ENCODE peak calls at places on chromosomes 2 and 18, in five cellular contexts. R, E, X, B and A are unnamed samples.
A peak's percentile ranks its signal among the peaks of the same experiment; 100 is the strongest.

GRCh38 chr2:228652366-228652765 is 470.9 kb upstream of the SPHKAP start:
- DNase-seq in R (no peak), E (no peak), X (no peak), B (no peak), A (no peak)

GRCh38 chr18:24802439-24802838 is 342.0 kb downstream of the HRH4 start:
- DNase-seq in R (no peak), E (no peak), X (no peak), B (no peak), A (no peak)

GRCh38 chr18:62566199-62566598 is 43.4 kb downstream of the ZCCHC2 start:
- DNase-seq in R (peak; percentile 42), E (no peak), X (peak; percentile 5), B (no peak), A (peak; percentile 27)

GRCh38 chr2:24643051-24643450 is 150.1 kb downstream of the PTRHD1 start:
- DNase-seq in R (no peak), E (no peak), X (no peak), B (no peak), A (no peak)

GRCh38 chr2:124250433-124250832 is 225.3 kb downstream of the CNTNAP5 start:
- DNase-seq in R (no peak), E (no peak), X (no peak), B (no peak), A (no peak)

GRCh38 chr2:108909275-108909823 is 79.7 kb downstream of the EDAR start:
- DNase-seq in R (no peak), E (no peak), X (no peak), B (no peak), A (no peak)

GRCh38 chr2:235468978-235469694 is 24.7 kb upstream of the AGAP1 start:
- DNase-seq in R (peak; percentile 76), E (no peak), X (no peak), B (no peak), A (no peak)

GRCh38 chr2:152028182-152028862 is 70.5 kb downstream of the CACNB4 start:
- DNase-seq in R (no peak), E (no peak), X (no peak), B (no peak), A (no peak)

GRCh38 chr18:45997689-45998088 is 30.6 kb upstream of the EPG5 start:
- DNase-seq in R (no peak), E (no peak), X (no peak), B (no peak), A (no peak)

GRCh38 chr2:179825494-179825893 is 35.9 kb downstream of the ZNF385B start:
- DNase-seq in R (peak; percentile 16), E (no peak), X (no peak), B (no peak), A (no peak)

GRCh38 chr2:16639431-16639830 is 26.2 kb downstream of the CYRIA start:
- DNase-seq in R (no peak), E (no peak), X (no peak), B (no peak), A (no peak)

GRCh38 chr2:94986392-94986963 is 39.0 kb upstream of the MAL start:
- DNase-seq in R (peak; percentile 71), E (peak; percentile 69), X (no peak), B (peak; percentile 2), A (peak; percentile 62)

GRCh38 chr2:74532222-74532621 is 2.5 kb downstream of the HTRA2 start:
- DNase-seq in R (peak; percentile 75), E (no peak), X (no peak), B (no peak), A (peak; percentile 68)

GRCh38 chr2:111049792-111050640 is 70.7 kb upstream of the BCL2L11 start:
- DNase-seq in R (no peak), E (no peak), X (no peak), B (peak; percentile 63), A (peak; percentile 83)

GRCh38 chr2:176999331-176999730 is 213.3 kb upstream of the HNRNPA3 start:
- DNase-seq in R (no peak), E (no peak), X (no peak), B (peak; percentile 37), A (no peak)

GRCh38 chr2:13821255-13821880 is 811.1 kb upstream of the LRATD1 start:
- DNase-seq in R (no peak), E (no peak), X (no peak), B (no peak), A (no peak)

GRCh38 chr2:138866797-138867196 is 86.6 kb upstream of the NXPH2 start:
- DNase-seq in R (no peak), E (no peak), X (no peak), B (no peak), A (no peak)

GRCh38 chr18:32801236-32801635 is 28.4 kb upstream of the KLHL14 start:
- DNase-seq in R (no peak), E (no peak), X (no peak), B (no peak), A (no peak)

GRCh38 chr2:63486861-63487290 is 101.4 kb downstream of the WDPCP start:
- DNase-seq in R (peak; percentile 16), E (no peak), X (no peak), B (no peak), A (no peak)

GRCh38 chr2:104052341-104052740 is 801.6 kb upstream of the POU3F3 start:
- DNase-seq in R (no peak), E (no peak), X (no peak), B (no peak), A (no peak)

GRCh38 chr2:176079851-176080539 is 3.8 kb downstream of the EVX2 start:
- DNase-seq in R (peak; percentile 85), E (peak; percentile 94), X (no peak), B (no peak), A (no peak)

GRCh38 chr2:60819936-60820335 is 61.4 kb upstream of the REL start:
- DNase-seq in R (no peak), E (no peak), X (no peak), B (no peak), A (no peak)

GRCh38 chr18:1014951-1015627 is 110.4 kb downstream of the ADCYAP1 start:
- DNase-seq in R (no peak), E (no peak), X (no peak), B (no peak), A (no peak)

GRCh38 chr2:96533292-96534073 is 3.1 kb upstream of the ARID5A start:
- DNase-seq in R (no peak), E (no peak), X (no peak), B (no peak), A (no peak)

GRCh38 chr18:2351126-2351850 is 220.0 kb downstream of the METTL4 start:
- DNase-seq in R (no peak), E (no peak), X (no peak), B (no peak), A (no peak)

GRCh38 chr2:8729939-8730338 is 48.1 kb downstream of the ID2 start:
- DNase-seq in R (no peak), E (no peak), X (no peak), B (no peak), A (no peak)

GRCh38 chr18:21538230-21538629 is 62.3 kb downstream of the ESCO1 start:
- DNase-seq in R (no peak), E (no peak), X (no peak), B (no peak), A (no peak)

GRCh38 chr18:11258014-11258413 is 108.6 kb upstream of the PIEZO2 start:
- DNase-seq in R (no peak), E (no peak), X (no peak), B (no peak), A (no peak)

GRCh38 chr18:38459086-38459485 is 893.5 kb upstream of the CELF4 start:
- DNase-seq in R (no peak), E (no peak), X (no peak), B (no peak), A (no peak)

GRCh38 chr2:204454672-204455380 is 90.4 kb upstream of the PARD3B start:
- DNase-seq in R (no peak), E (no peak), X (no peak), B (no peak), A (no peak)

GRCh38 chr2:208001924-208002323 is 23.4 kb downstream of the PLEKHM3 start:
- DNase-seq in R (no peak), E (no peak), X (no peak), B (no peak), A (no peak)

GRCh38 chr18:73752546-73752945 is 395.1 kb downstream of the FBXO15 start:
- DNase-seq in R (peak; percentile 54), E (no peak), X (no peak), B (no peak), A (no peak)

GRCh38 chr18:12449040-12449814 is 41.5 kb downstream of the PRELID3A start:
- DNase-seq in R (no peak), E (no peak), X (no peak), B (no peak), A (no peak)

GRCh38 chr2:217691920-217692666 is 310.7 kb downstream of the TNS1 start:
- DNase-seq in R (no peak), E (no peak), X (no peak), B (no peak), A (no peak)

GRCh38 chr2:215808996-215809395 is 204.4 kb downstream of the MREG start:
- DNase-seq in R (no peak), E (peak; percentile 23), X (no peak), B (no peak), A (no peak)
- TF ChIP-seq HDAC2 in R (no peak), E (no peak), X (no peak), B (no peak), A (no peak)

GRCh38 chr2:170932166-170932565 is 3.1 kb downstream of the GORASP2 start:
- DNase-seq in R (no peak), E (no peak), X (no peak), B (no peak), A (no peak)
- TF ChIP-seq HDAC2 in R (no peak), E (no peak), X (no peak), B (no peak), A (no peak)

DNA sequence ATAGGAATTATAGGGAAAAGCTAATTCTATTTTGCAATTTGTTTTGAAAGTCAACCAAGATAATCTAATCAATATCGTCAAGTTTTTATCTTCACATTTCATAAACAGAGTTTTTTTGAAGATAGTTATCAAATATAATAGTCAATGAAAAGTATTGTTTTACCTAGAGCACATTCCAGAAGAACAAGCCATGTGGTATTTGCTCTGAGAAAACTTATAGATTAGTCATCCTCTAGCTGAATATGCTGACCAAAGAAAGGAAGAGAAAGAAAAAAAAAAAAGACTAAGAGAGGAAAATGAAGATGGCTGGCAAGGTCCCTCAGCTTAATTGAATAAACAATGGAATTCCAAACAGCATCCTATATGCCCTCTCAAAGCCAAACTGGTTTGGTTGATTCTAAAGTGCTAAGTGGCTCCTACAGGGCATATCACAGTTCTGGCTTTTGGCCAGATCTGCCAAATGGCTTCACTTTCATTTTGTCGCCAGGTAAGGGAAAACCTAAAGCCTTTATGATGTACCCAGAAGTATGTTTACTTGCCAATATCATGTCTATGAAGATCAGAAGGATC is 132.6 kb downstream of the VWC2L start:
- DNase-seq in R (no peak), E (no peak), X (no peak), B (no peak), A (no peak)
- TF ChIP-seq HDAC2 in R (no peak), E (no peak), X (no peak), B (no peak), A (no peak)

GRCh38 chr2:239378918-239379640 is 21.7 kb downstream of the HDAC4 start:
- DNase-seq in R (no peak), E (no peak), X (no peak), B (no peak), A (no peak)

GRCh38 chr2:239379641-239380170 is 21.1 kb downstream of the HDAC4 start:
- DNase-seq in R (no peak), E (peak; percentile 17), X (no peak), B (no peak), A (no peak)

GRCh38 chr2:239382384-239382880 is 18.4 kb downstream of the HDAC4 start:
- DNase-seq in R (no peak), E (no peak), X (no peak), B (no peak), A (no peak)

GRCh38 chr2:239381709-239382134 is 19.1 kb downstream of the HDAC4 start:
- DNase-seq in R (no peak), E (no peak), X (no peak), B (peak; percentile 68), A (no peak)

GRCh38 chr2:239380831-239381708 is 19.8 kb downstream of the HDAC4 start:
- DNase-seq in R (no peak), E (no peak), X (no peak), B (peak; percentile 35), A (no peak)
- TF ChIP-seq HDAC2 in R (no peak), E (no peak), X (no peak), B (no peak), A (no peak)